ENCODE peak calls at places on chromosomes 3 and 15, in seven cellular contexts. U is left ventricle myocardium inferior, F is GM23338, N is cardiac muscle cell, I is BJ, O is uterus, A is sigmoid colon. V is an unnamed sample. For H3K36me3, the result is how much of the 10 kb centered on the place peaks cover.

GRCh38 chr3:136733317-136733833 is 18.8 kb downstream of the STAG1 start:
- DNase-seq in O (no peak), F (no peak), U (no peak), I (no peak), A (no peak), N (no peak), V (no peak)

GRCh38 chr3:14156201-14156600 is 22.2 kb downstream of the XPC start:
- DNase-seq in N (no peak), A (no peak), F (no peak), U (no peak), I (no peak), O (no peak), V (no peak)

GRCh38 chr15:39232512-39232911 is 348.4 kb upstream of the THBS1 start:
- DNase-seq in I (peak), N (peak), F (no peak), U (no peak), O (no peak), A (no peak), V (peak)

GRCh38 chr15:71056111-71056510 is 59.2 kb upstream of the THSD4 start:
- DNase-seq in F (no peak), I (no peak), N (no peak), O (no peak), A (no peak), U (no peak), V (no peak)

GRCh38 chr3:4977001-4977888 is 2.0 kb upstream of the BHLHE40 start:
- DNase-seq in N (peak), F (peak), U (peak), A (peak), O (peak), I (no peak), V (peak)

GRCh38 chr15:36358094-36358961 is 221.1 kb upstream of the CDIN1 start:
- DNase-seq in F (no peak), A (no peak), I (no peak), U (no peak), O (no peak), N (peak), V (no peak)

GRCh38 chr3:187743195-187744141 is 1.8 kb downstream of the BCL6 start:
- DNase-seq in I (no peak), N (peak), O (peak), A (peak), U (peak), F (peak), V (peak)

GRCh38 chr3:111796566-111796965 is 62.5 kb upstream of the PHLDB2 start:
- DNase-seq in I (no peak), F (no peak), O (no peak), A (no peak), N (no peak), U (no peak), V (no peak)

GRCh38 chr3:50817756-50818518 is 143.2 kb downstream of the DOCK3 start:
- DNase-seq in A (no peak), O (no peak), I (no peak), U (no peak), N (no peak), F (peak), V (no peak)

GRCh38 chr15:34799825-34800168 is 4.4 kb upstream of the ACTC1 start:
- DNase-seq in O (no peak), I (no peak), U (no peak), F (no peak), N (no peak), A (no peak), V (no peak)

GRCh38 chr3:59510576-59510975 is 460.8 kb upstream of the CFAP20DC start:
- DNase-seq in I (no peak), F (no peak), O (no peak), U (no peak), N (no peak), A (no peak), V (no peak)

GRCh38 chr3:195808741-195809290 is 2.9 kb downstream of the MUC4 start:
- DNase-seq in O (no peak), N (no peak), A (peak), F (no peak), I (no peak), U (no peak), V (no peak)

GRCh38 chr3:5037828-5038227 is 58.6 kb downstream of the BHLHE40 start:
- DNase-seq in A (no peak), N (no peak), O (no peak), F (no peak), I (no peak), U (no peak), V (no peak)

GRCh38 chr3:194042947-194043346 is 93.0 kb upstream of the HES1 start:
- DNase-seq in F (no peak), A (no peak), N (peak), I (peak), U (no peak), O (no peak), V (no peak)

GRCh38 chr3:54967586-54968244 is 39.9 kb upstream of the LRTM1 start:
- DNase-seq in U (no peak), O (no peak), I (no peak), N (peak), F (no peak), A (no peak), V (no peak)

GRCh38 chr3:108437439-108437838 is 73.0 kb downstream of the MYH15 start:
- DNase-seq in O (no peak), I (no peak), U (no peak), F (no peak), A (no peak), N (no peak), V (no peak)

GRCh38 chr3:132414841-132415240 is 2.5 kb upstream of the DNAJC13 start:
- DNase-seq in A (no peak), O (no peak), I (no peak), N (no peak), F (no peak), U (no peak), V (no peak)

GRCh38 chr3:65945480-65945879 is 93.2 kb downstream of the MAGI1 start:
- DNase-seq in F (no peak), O (no peak), N (no peak), I (no peak), U (no peak), A (no peak), V (no peak)

GRCh38 chr3:107208796-107209195 is 168.4 kb upstream of the CCDC54 start:
- DNase-seq in I (no peak), A (no peak), U (no peak), N (no peak), O (no peak), F (no peak), V (no peak)

GRCh38 chr15:85403745-85404144 is 23.3 kb downstream of the AKAP13 start:
- DNase-seq in I (no peak), F (peak), A (no peak), U (no peak), N (peak), O (no peak), V (no peak)

GRCh38 chr3:30658328-30659052 is 52.1 kb downstream of the TGFBR2 start:
- DNase-seq in O (no peak), N (peak), I (peak), F (no peak), A (no peak), U (no peak), V (no peak)

GRCh38 chr3:9028134-9028533 is 64.9 kb upstream of the RAD18 start:
- DNase-seq in I (no peak), A (peak), F (no peak), U (peak), O (peak), N (peak), V (peak)

GRCh38 chr3:196454935-196455334 is 22.7 kb upstream of the UBXN7 start:
- DNase-seq in O (no peak), F (no peak), U (no peak), N (no peak), I (no peak), A (no peak), V (peak)

GRCh38 chr3:162936706-162937105 is 1440.1 kb downstream of the OTOL1 start:
- DNase-seq in U (no peak), F (no peak), N (no peak), A (no peak), O (no peak), I (no peak), V (no peak)

GRCh38 chr3:81476652-81477051 is 284.8 kb downstream of the GBE1 start:
- DNase-seq in O (no peak), A (no peak), N (no peak), F (no peak), U (no peak), I (no peak), V (no peak)

GRCh38 chr3:82354181-82354696 is 592.8 kb upstream of the GBE1 start:
- DNase-seq in N (no peak), U (no peak), F (no peak), I (no peak), A (no peak), O (no peak), V (no peak)

GRCh38 chr15:83380682-83381081 is 66.5 kb upstream of the SH3GL3 start:
- DNase-seq in N (peak), A (no peak), U (peak), F (peak), I (no peak), O (no peak), V (no peak)

GRCh38 chr3:38345879-38346583 is 554 bp upstream of the XYLB start:
- DNase-seq in U (no peak), O (peak), A (no peak), N (no peak), I (no peak), F (no peak), V (no peak)

GRCh38 chr3:152314677-152315353 is 46.1 kb downstream of the MBNL1 start:
- DNase-seq in U (no peak), A (no peak), N (peak), I (no peak), F (no peak), O (no peak), V (no peak)

GRCh38 chr15:89556413-89557262 is 18.6 kb upstream of the TICRR start:
- DNase-seq in N (peak), A (no peak), U (no peak), F (peak), O (no peak), I (peak), V (no peak)

GRCh38 chr15:35958936-35959335 is 413.0 kb upstream of the DPH6 start:
- DNase-seq in O (no peak), A (no peak), U (no peak), F (no peak), N (peak), I (no peak), V (no peak)

GRCh38 chr3:128919988-128920387 is 40.6 kb downstream of the ACAD9 start:
- DNase-seq in O (no peak), I (no peak), U (no peak), F (no peak), N (no peak), A (no peak), V (no peak)

GRCh38 chr3:181718416-181718815 is 6.7 kb downstream of the SOX2 start:
- DNase-seq in I (no peak), O (no peak), U (no peak), A (no peak), F (no peak), N (no peak), V (no peak)

GRCh38 chr3:43378066-43378935 is 92.0 kb downstream of the SNRK start:
- DNase-seq in O (no peak), N (peak), A (no peak), I (no peak), F (peak), U (no peak), V (no peak)

DNA sequence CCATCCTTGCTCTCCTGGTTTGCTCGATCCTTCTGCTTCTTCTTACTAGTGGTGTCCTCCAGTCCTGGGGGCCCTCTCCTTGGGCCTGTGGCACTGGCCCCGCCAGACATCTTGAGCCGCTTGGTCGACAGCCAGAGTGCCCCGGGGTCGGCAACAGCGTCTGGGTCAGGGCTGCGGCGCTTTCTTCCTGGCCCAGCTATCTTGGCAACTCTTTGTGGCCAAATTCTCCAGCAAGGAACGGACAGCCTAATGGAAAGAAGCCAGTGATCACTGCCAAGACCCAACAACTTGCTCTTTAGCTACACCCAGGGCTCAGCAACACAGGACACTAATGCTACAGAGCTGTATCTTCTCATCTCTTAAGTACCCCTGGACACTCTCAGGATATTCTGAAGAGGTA is 1.6 kb downstream of the USP19 start:
- DNase-seq in F (no peak), A (no peak), U (no peak), I (no peak), N (peak), O (no peak), V (no peak)
- H3K36me3 ChIP-seq in F (under half), A (half or more), U (half or more), I (half or more), N (half or more), O (under half), V (under half)

DNA sequence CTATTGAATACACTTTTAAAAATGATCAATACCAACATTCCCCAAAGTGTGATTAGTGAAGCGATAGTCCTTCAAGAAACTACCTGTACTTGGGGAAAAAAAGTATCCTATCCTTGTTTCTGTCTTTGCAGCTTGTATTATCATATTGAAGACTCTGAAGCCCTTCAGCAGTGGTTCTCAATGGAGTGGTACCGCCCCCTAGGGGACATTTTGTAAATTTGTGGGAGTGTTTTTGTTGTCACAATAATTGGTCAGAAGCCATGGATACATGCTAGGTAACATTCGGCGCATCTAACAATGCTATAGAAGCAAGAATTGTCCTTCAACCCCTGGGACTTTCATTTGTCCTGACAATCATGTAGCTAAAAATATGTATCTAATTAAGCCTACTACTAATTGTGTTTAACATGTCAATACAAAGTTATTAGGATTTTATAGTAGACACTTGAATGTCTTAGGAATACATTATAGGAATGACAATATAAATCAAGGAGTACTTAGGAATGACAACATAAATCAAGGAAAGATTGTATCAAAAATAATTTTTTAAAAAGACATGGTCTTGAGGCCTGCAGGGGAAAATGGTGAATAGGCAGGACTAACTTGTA is 53.7 kb downstream of the NMD3 start:
- DNase-seq in I (no peak), N (peak), A (no peak), O (no peak), F (peak), U (no peak), V (no peak)
- TF ChIP-seq CTCF in I (peak), N (peak), A (no peak), O (peak), F (peak), U (peak), V (peak)

GRCh38 chr15:75923756-75924155 is 20.1 kb downstream of the FBXO22 start:
- DNase-seq in N (no peak), U (no peak), O (no peak), A (no peak), I (no peak), F (no peak), V (no peak)
- H3K36me3 ChIP-seq in N (under half), U (under half), O (under half), A (under half), I (under half), F (under half), V (under half)

GRCh38 chr3:72343078-72343477 is 505.2 kb downstream of the SHQ1 start:
- DNase-seq in U (no peak), A (no peak), I (no peak), O (no peak), N (no peak), F (no peak), V (no peak)
- TF ChIP-seq CTCF in U (no peak), A (no peak), I (no peak), O (no peak), N (no peak), F (no peak), V (no peak)

GRCh38 chr15:101020945-101021344 is 101.8 kb downstream of the LRRK1 start:
- DNase-seq in U (no peak), F (no peak), I (no peak), N (no peak), A (peak), O (no peak), V (no peak)
- H3K36me3 ChIP-seq in U (under half), F (under half), I (under half), N (under half), A (under half), O (under half), V (under half)

DNA sequence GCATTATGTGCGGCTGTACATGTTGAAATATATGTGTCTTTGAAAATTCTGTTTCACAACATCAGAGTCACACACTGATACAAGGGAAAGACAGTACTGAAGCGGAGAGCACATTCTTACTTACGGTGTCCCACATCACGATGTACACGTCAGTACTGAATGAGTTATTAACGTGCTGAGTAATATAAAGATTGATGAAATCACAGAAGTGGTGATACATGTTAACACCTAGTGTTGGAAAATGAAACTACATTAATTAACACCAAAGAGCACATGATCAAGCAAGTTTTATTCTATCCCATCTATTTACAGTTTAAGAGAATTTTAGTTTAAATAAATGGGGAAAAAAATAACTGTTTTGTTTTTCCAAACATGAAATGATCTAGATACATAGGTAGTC is 15.6 kb downstream of the EOGT start:
- DNase-seq in A (no peak), U (no peak), F (no peak), O (no peak), I (no peak), N (no peak), V (no peak)
- TF ChIP-seq CTCF in A (no peak), U (no peak), F (no peak), O (no peak), I (no peak), N (no peak), V (no peak)

GRCh38 chr15:55649058-55649423 is 60.9 kb upstream of the PYGO1 start:
- DNase-seq in A (no peak), U (no peak), I (peak), O (no peak), F (no peak), N (peak), V (no peak)
- H3K36me3 ChIP-seq in A (under half), U (under half), I (under half), O (under half), F (under half), N (under half), V (under half)